ENCODE peak calls at places on chromosomes 2 and 18, in five cellular contexts. O, U, Y, M and T are unnamed samples.

GRCh38 chr18:63808125-63808524 is 32.9 kb downstream of the SERPINB7 start:
- DNase-seq in O (no peak), Y (no peak), M (no peak), U (no peak), T (no peak)

GRCh38 chr2:152343426-152343825 is 8.5 kb downstream of the FMNL2 start:
- DNase-seq in M (no peak), O (no peak), Y (no peak), U (no peak), T (no peak)

GRCh38 chr2:233100192-233100998 is 40.3 kb downstream of the INPP5D start:
- DNase-seq in M (no peak), Y (no peak), U (no peak), O (no peak), T (no peak)

GRCh38 chr2:217430916-217431576 is 571.2 kb upstream of the TNP1 start:
- DNase-seq in M (peak), O (no peak), Y (no peak), U (no peak), T (no peak)

GRCh38 chr2:15802657-15803056 is 137.7 kb upstream of the MYCN start:
- DNase-seq in U (no peak), O (no peak), M (no peak), Y (no peak), T (no peak)

GRCh38 chr2:19351914-19352697 is 6.3 kb downstream of the OSR1 start:
- DNase-seq in Y (no peak), U (peak), M (no peak), O (no peak), T (no peak)

GRCh38 chr2:7020059-7020458 is 102.8 kb downstream of the RNF144A start:
- DNase-seq in U (no peak), Y (no peak), O (no peak), M (no peak), T (no peak)

GRCh38 chr18:816088-816653 is 4.1 kb upstream of the YES1 start:
- DNase-seq in M (no peak), U (no peak), Y (no peak), O (no peak), T (no peak)

GRCh38 chr2:9673914-9674481 is 43.2 kb upstream of the YWHAQ start:
- DNase-seq in M (no peak), Y (peak), U (no peak), O (no peak), T (no peak)

GRCh38 chr2:31234690-31235503 is 945 bp downstream of the EHD3 start:
- DNase-seq in O (no peak), Y (no peak), U (no peak), M (no peak), T (no peak)

GRCh38 chr18:78396756-78397155 is 582.9 kb upstream of the SALL3 start:
- DNase-seq in O (no peak), M (no peak), U (no peak), Y (no peak), T (no peak)

GRCh38 chr2:38260469-38260868 is 116.6 kb downstream of the ATL2 start:
- DNase-seq in U (no peak), Y (peak), M (no peak), O (no peak), T (no peak)